ENCODE peak calls at places on chromosomes 2 and 18, in four cellular contexts. L, W, Y and G are unnamed samples.

GRCh38 chr2:214604861-214605260 is 194.0 kb downstream of the VWC2L start:
- DNase-seq in W (no peak), L (peak; percentile 16), Y (no peak), G (no peak)

GRCh38 chr2:237156131-237156856 is 70.6 kb downstream of the COPS8 start:
- DNase-seq in L (peak; percentile 69), W (peak; percentile 17), Y (peak; percentile 69), G (peak; percentile 43)

GRCh38 chr2:110678457-110679336 is 834 bp upstream of the BUB1 start:
- DNase-seq in L (no peak), W (peak; percentile 21), Y (peak; percentile 50), G (no peak)

GRCh38 chr18:46046126-46046525 is 25.9 kb downstream of the PSTPIP2 start:
- DNase-seq in W (no peak), L (no peak), Y (no peak), G (no peak)

GRCh38 chr2:169362346-169363026 is at the start of gene LRP2:
- DNase-seq in Y (peak; percentile 8), L (no peak), W (peak; percentile 43), G (no peak)

GRCh38 chr2:11872948-11873269 is 126.5 kb downstream of the LPIN1 start:
- DNase-seq in W (no peak), Y (no peak), L (no peak), G (no peak)

GRCh38 chr2:172574965-172575364 is 19.1 kb downstream of the PDK1 start:
- DNase-seq in L (no peak), Y (no peak), W (no peak), G (no peak)

GRCh38 chr2:204274487-204274886 is 270.8 kb upstream of the PARD3B start:
- DNase-seq in L (no peak), Y (no peak), W (no peak), G (no peak)

GRCh38 chr18:7576685-7577084 is 9.6 kb downstream of the PTPRM start:
- DNase-seq in L (peak; percentile 77), W (no peak), Y (no peak), G (no peak)

GRCh38 chr2:131152065-131152464 is 46.9 kb downstream of the PLEKHB2 start:
- DNase-seq in Y (no peak), W (no peak), L (no peak), G (no peak)

GRCh38 chr2:197034292-197034691 is 107.8 kb upstream of the PGAP1 start:
- DNase-seq in L (no peak), Y (no peak), W (no peak), G (no peak)

GRCh38 chr2:191574232-191574631 is 103.7 kb upstream of the NABP1 start:
- DNase-seq in W (no peak), Y (no peak), L (no peak), G (no peak)

GRCh38 chr2:141930803-141931202 is 200.0 kb downstream of the LRP1B start:
- DNase-seq in W (no peak), Y (no peak), L (no peak), G (no peak)

GRCh38 chr2:241898681-241899270 is 29.2 kb downstream of the RTP5 start:
- DNase-seq in Y (no peak), L (no peak), W (peak; percentile 3), G (no peak)

GRCh38 chr2:64731306-64731654 is 77.6 kb upstream of the SERTAD2 start:
- DNase-seq in L (no peak), W (no peak), Y (no peak), G (no peak)

GRCh38 chr2:214138779-214139178 is 272.1 kb upstream of the VWC2L start:
- DNase-seq in W (no peak), L (no peak), Y (no peak), G (no peak)

GRCh38 chr2:85354286-85355072 is at the start of the genes ELMOD3 and RETSAT:
- DNase-seq in W (peak; percentile 98), L (peak; percentile 92), Y (peak; percentile 99), G (peak; percentile 98)

GRCh38 chr2:15094161-15094560 is 461.6 kb downstream of the LRATD1 start:
- DNase-seq in Y (no peak), W (no peak), L (no peak), G (no peak)

GRCh38 chr18:45378308-45378707 is 237.0 kb upstream of the SLC14A2 start:
- DNase-seq in Y (no peak), W (no peak), L (no peak), G (no peak)

GRCh38 chr2:149456285-149456684 is 125.9 kb downstream of the LYPD6 start:
- DNase-seq in L (no peak), Y (no peak), W (no peak), G (no peak)

GRCh38 chr2:159185401-159186130 is 100.9 kb downstream of the WDSUB1 start:
- DNase-seq in Y (peak; percentile 44), L (no peak), W (peak; percentile 30), G (no peak)

GRCh38 chr2:227515742-227516141 is 43.8 kb downstream of the AGFG1 start:
- DNase-seq in Y (no peak), W (no peak), L (no peak), G (no peak)

GRCh38 chr2:210261996-210262510 is 36.8 kb upstream of the ACADL start:
- DNase-seq in Y (no peak), L (no peak), W (peak; percentile 35), G (no peak)

GRCh38 chr18:55861266-55861665 is 273.3 kb upstream of the TCF4 start:
- DNase-seq in Y (peak; percentile 65), L (no peak), W (peak; percentile 90), G (peak; percentile 20)

GRCh38 chr2:55530539-55531081 is 11.1 kb downstream of the CFAP36 start:
- DNase-seq in W (no peak), Y (peak; percentile 87), L (no peak), G (peak; percentile 26)

GRCh38 chr18:24514439-24514838 is 54.0 kb downstream of the HRH4 start:
- DNase-seq in L (no peak), Y (peak; percentile 31), W (no peak), G (no peak)

GRCh38 chr2:23988371-23988770 is 21.5 kb upstream of the MFSD2B start:
- DNase-seq in L (no peak), W (no peak), Y (peak; percentile 35), G (no peak)

GRCh38 chr18:65983750-65984149 is 232.9 kb downstream of the CDH7 start:
- DNase-seq in W (no peak), L (no peak), Y (peak; percentile 3), G (no peak)

GRCh38 chr18:2978626-2979025 is 34.3 kb downstream of the LPIN2 start:
- DNase-seq in Y (peak; percentile 75), W (no peak), L (no peak), G (peak; percentile 4)

GRCh38 chr2:55519908-55520885 is 679 bp downstream of the CFAP36 start:
- DNase-seq in Y (peak; percentile 55), L (no peak), W (peak; percentile 59), G (no peak)

GRCh38 chr2:239677455-239678185 is 276.8 kb upstream of the HDAC4 start:
- DNase-seq in W (no peak), L (no peak), Y (no peak), G (no peak)

GRCh38 chr2:61177727-61178549 is 15.9 kb downstream of the C2orf74 start:
- DNase-seq in W (no peak), L (no peak), Y (peak; percentile 36), G (no peak)

GRCh38 chr2:8457620-8458255 is 224.1 kb upstream of the ID2 start:
- DNase-seq in W (no peak), L (no peak), Y (no peak), G (no peak)

GRCh38 chr2:218893349-218894167 is 12.9 kb downstream of the WNT10A start:
- DNase-seq in Y (no peak), L (no peak), W (no peak), G (no peak)